ENCODE peak calls at places on chromosomes 6 and 20, in nine cellular contexts. One of them, this sample, is unnamed.

GRCh38 chr6:35663001-35663400 is 25.7 kb downstream of the FKBP5 start:
- DNase-seq in left ventricle myocardium inferior: no peak
- DNase-seq in tibial artery: no peak
- DNase-seq in WERI-Rb-1: peak; percentile 75
- DNase-seq in WTC11: no peak
- DNase-seq in CD4-positive, alpha-beta T cell: no peak
- DNase-seq in psoas muscle: peak; percentile 45
- DNase-seq in astrocyte of the cerebellum: no peak
- DNase-seq in PC-3: no peak
- DNase-seq in this sample: no peak

GRCh38 chr6:17679726-17680125 is 27.0 kb downstream of the NUP153 start:
- DNase-seq in left ventricle myocardium inferior: no peak
- DNase-seq in tibial artery: no peak
- DNase-seq in WERI-Rb-1: no peak
- DNase-seq in WTC11: peak; percentile 20
- DNase-seq in CD4-positive, alpha-beta T cell: no peak
- DNase-seq in psoas muscle: no peak
- DNase-seq in astrocyte of the cerebellum: no peak
- DNase-seq in PC-3: no peak
- DNase-seq in this sample: no peak

GRCh38 chr20:24470782-24471582 is 1.6 kb downstream of the SYNDIG1 start:
- DNase-seq in left ventricle myocardium inferior: no peak
- DNase-seq in tibial artery: no peak
- DNase-seq in WERI-Rb-1: peak; percentile 67
- DNase-seq in WTC11: peak; percentile 52
- DNase-seq in CD4-positive, alpha-beta T cell: no peak
- DNase-seq in psoas muscle: no peak
- DNase-seq in astrocyte of the cerebellum: no peak
- DNase-seq in PC-3: no peak
- DNase-seq in this sample: no peak

GRCh38 chr20:64101731-64102621 is 5.4 kb downstream of the NPBWR2 start:
- DNase-seq in left ventricle myocardium inferior: peak; percentile 33
- DNase-seq in tibial artery: no peak
- DNase-seq in WERI-Rb-1: peak; percentile 53
- DNase-seq in WTC11: peak; percentile 79
- DNase-seq in CD4-positive, alpha-beta T cell: peak; percentile 66
- DNase-seq in psoas muscle: peak; percentile 63
- DNase-seq in astrocyte of the cerebellum: no peak
- DNase-seq in PC-3: peak; percentile 59
- DNase-seq in this sample: peak; percentile 71

GRCh38 chr20:11891827-11892521 is 25.7 kb upstream of the BTBD3 start:
- DNase-seq in left ventricle myocardium inferior: peak; percentile 58
- DNase-seq in tibial artery: no peak
- DNase-seq in WERI-Rb-1: peak; percentile 58
- DNase-seq in WTC11: peak; percentile 77
- DNase-seq in CD4-positive, alpha-beta T cell: peak; percentile 5
- DNase-seq in psoas muscle: no peak
- DNase-seq in astrocyte of the cerebellum: peak; percentile 22
- DNase-seq in PC-3: peak; percentile 87
- DNase-seq in this sample: no peak

GRCh38 chr20:19540401-19540800 is 217.7 kb upstream of the RIN2 start:
- DNase-seq in left ventricle myocardium inferior: no peak
- DNase-seq in tibial artery: no peak
- DNase-seq in WERI-Rb-1: no peak
- DNase-seq in WTC11: no peak
- DNase-seq in CD4-positive, alpha-beta T cell: no peak
- DNase-seq in psoas muscle: no peak
- DNase-seq in astrocyte of the cerebellum: no peak
- DNase-seq in PC-3: no peak
- DNase-seq in this sample: no peak

GRCh38 chr6:88365656-88366055 is 199.5 kb upstream of the CNR1 start:
- DNase-seq in left ventricle myocardium inferior: no peak
- DNase-seq in tibial artery: no peak
- DNase-seq in WERI-Rb-1: no peak
- DNase-seq in WTC11: no peak
- DNase-seq in CD4-positive, alpha-beta T cell: no peak
- DNase-seq in psoas muscle: no peak
- DNase-seq in astrocyte of the cerebellum: no peak
- DNase-seq in PC-3: no peak
- DNase-seq in this sample: no peak

GRCh38 chr20:34638532-34638931 is 38.4 kb downstream of the PIGU start:
- DNase-seq in left ventricle myocardium inferior: no peak
- DNase-seq in tibial artery: no peak
- DNase-seq in WERI-Rb-1: no peak
- DNase-seq in WTC11: no peak
- DNase-seq in CD4-positive, alpha-beta T cell: no peak
- DNase-seq in psoas muscle: no peak
- DNase-seq in astrocyte of the cerebellum: no peak
- DNase-seq in PC-3: peak; percentile 0
- DNase-seq in this sample: no peak

GRCh38 chr20:38940644-38941043 is 14.4 kb downstream of the FAM83D start:
- DNase-seq in left ventricle myocardium inferior: no peak
- DNase-seq in tibial artery: no peak
- DNase-seq in WERI-Rb-1: no peak
- DNase-seq in WTC11: no peak
- DNase-seq in CD4-positive, alpha-beta T cell: no peak
- DNase-seq in psoas muscle: no peak
- DNase-seq in astrocyte of the cerebellum: no peak
- DNase-seq in PC-3: no peak
- DNase-seq in this sample: no peak

GRCh38 chr6:36862848-36863382 is 11.7 kb downstream of the PPIL1 start:
- DNase-seq in left ventricle myocardium inferior: no peak
- DNase-seq in tibial artery: no peak
- DNase-seq in WERI-Rb-1: no peak
- DNase-seq in WTC11: no peak
- DNase-seq in CD4-positive, alpha-beta T cell: no peak
- DNase-seq in psoas muscle: no peak
- DNase-seq in astrocyte of the cerebellum: no peak
- DNase-seq in PC-3: no peak
- DNase-seq in this sample: no peak

GRCh38 chr6:165119231-165120020 is 190.0 kb downstream of the C6orf118 start:
- DNase-seq in left ventricle myocardium inferior: no peak
- DNase-seq in tibial artery: no peak
- DNase-seq in WERI-Rb-1: no peak
- DNase-seq in WTC11: no peak
- DNase-seq in CD4-positive, alpha-beta T cell: no peak
- DNase-seq in psoas muscle: no peak
- DNase-seq in astrocyte of the cerebellum: no peak
- DNase-seq in PC-3: peak; percentile 76
- DNase-seq in this sample: no peak

GRCh38 chr6:151671195-151671594 is 136.3 kb upstream of the ESR1 start:
- DNase-seq in left ventricle myocardium inferior: no peak
- DNase-seq in tibial artery: no peak
- DNase-seq in WERI-Rb-1: no peak
- DNase-seq in WTC11: no peak
- DNase-seq in CD4-positive, alpha-beta T cell: no peak
- DNase-seq in psoas muscle: no peak
- DNase-seq in astrocyte of the cerebellum: no peak
- DNase-seq in PC-3: no peak
- DNase-seq in this sample: no peak

GRCh38 chr6:20237677-20238460 is 25.6 kb upstream of the MBOAT1 start:
- DNase-seq in left ventricle myocardium inferior: no peak
- DNase-seq in tibial artery: no peak
- DNase-seq in WERI-Rb-1: no peak
- DNase-seq in WTC11: no peak
- DNase-seq in CD4-positive, alpha-beta T cell: no peak
- DNase-seq in psoas muscle: no peak
- DNase-seq in astrocyte of the cerebellum: no peak
- DNase-seq in PC-3: peak; percentile 65
- DNase-seq in this sample: no peak

GRCh38 chr6:65935412-65935811 is 228.4 kb upstream of the EYS start:
- DNase-seq in left ventricle myocardium inferior: no peak
- DNase-seq in tibial artery: no peak
- DNase-seq in WERI-Rb-1: no peak
- DNase-seq in WTC11: no peak
- DNase-seq in CD4-positive, alpha-beta T cell: no peak
- DNase-seq in psoas muscle: no peak
- DNase-seq in astrocyte of the cerebellum: no peak
- DNase-seq in PC-3: no peak
- DNase-seq in this sample: no peak

GRCh38 chr6:42380208-42380979 is 71.3 kb downstream of the TRERF1 start:
- DNase-seq in left ventricle myocardium inferior: no peak
- DNase-seq in tibial artery: no peak
- DNase-seq in WERI-Rb-1: no peak
- DNase-seq in WTC11: no peak
- DNase-seq in CD4-positive, alpha-beta T cell: no peak
- DNase-seq in psoas muscle: no peak
- DNase-seq in astrocyte of the cerebellum: no peak
- DNase-seq in PC-3: no peak
- DNase-seq in this sample: no peak
- TF ChIP-seq CTCF in left ventricle myocardium inferior: no peak
- TF ChIP-seq CTCF in tibial artery: no peak
- TF ChIP-seq CTCF in WERI-Rb-1: no peak
- TF ChIP-seq CTCF in WTC11: no peak
- TF ChIP-seq CTCF in CD4-positive, alpha-beta T cell: no peak
- TF ChIP-seq CTCF in psoas muscle: no peak
- TF ChIP-seq CTCF in astrocyte of the cerebellum: no peak
- TF ChIP-seq CTCF in PC-3: no peak
- TF ChIP-seq CTCF in this sample: no peak

GRCh38 chr6:8991844-8992243 is 556.5 kb upstream of the SLC35B3 start:
- DNase-seq in left ventricle myocardium inferior: no peak
- DNase-seq in tibial artery: no peak
- DNase-seq in WERI-Rb-1: no peak
- DNase-seq in WTC11: no peak
- DNase-seq in CD4-positive, alpha-beta T cell: no peak
- DNase-seq in psoas muscle: no peak
- DNase-seq in astrocyte of the cerebellum: no peak
- DNase-seq in PC-3: no peak
- DNase-seq in this sample: no peak
- TF ChIP-seq CTCF in left ventricle myocardium inferior: no peak
- TF ChIP-seq CTCF in tibial artery: no peak
- TF ChIP-seq CTCF in WERI-Rb-1: no peak
- TF ChIP-seq CTCF in WTC11: no peak
- TF ChIP-seq CTCF in CD4-positive, alpha-beta T cell: no peak
- TF ChIP-seq CTCF in psoas muscle: no peak
- TF ChIP-seq CTCF in astrocyte of the cerebellum: no peak
- TF ChIP-seq CTCF in PC-3: no peak
- TF ChIP-seq CTCF in this sample: no peak

GRCh38 chr20:49320460-49320859 is 42.6 kb upstream of the ZNFX1 start:
- DNase-seq in left ventricle myocardium inferior: no peak
- DNase-seq in tibial artery: no peak
- DNase-seq in WERI-Rb-1: peak; percentile 55
- DNase-seq in WTC11: peak; percentile 57
- DNase-seq in CD4-positive, alpha-beta T cell: no peak
- DNase-seq in psoas muscle: no peak
- DNase-seq in astrocyte of the cerebellum: no peak
- DNase-seq in PC-3: peak; percentile 72
- DNase-seq in this sample: no peak

GRCh38 chr20:49319204-49319809 is 41.5 kb upstream of the ZNFX1 start:
- DNase-seq in left ventricle myocardium inferior: no peak
- DNase-seq in tibial artery: no peak
- DNase-seq in WERI-Rb-1: no peak
- DNase-seq in WTC11: peak; percentile 34
- DNase-seq in CD4-positive, alpha-beta T cell: no peak
- DNase-seq in psoas muscle: no peak
- DNase-seq in astrocyte of the cerebellum: no peak
- DNase-seq in PC-3: no peak
- DNase-seq in this sample: no peak

GRCh38 chr20:49324306-49324705 is 46.4 kb upstream of the ZNFX1 start:
- DNase-seq in left ventricle myocardium inferior: no peak
- DNase-seq in tibial artery: no peak
- DNase-seq in WERI-Rb-1: no peak
- DNase-seq in WTC11: no peak
- DNase-seq in CD4-positive, alpha-beta T cell: no peak
- DNase-seq in psoas muscle: no peak
- DNase-seq in astrocyte of the cerebellum: no peak
- DNase-seq in PC-3: no peak
- DNase-seq in this sample: no peak

GRCh38 chr20:49325981-49326380 is 48.1 kb upstream of the ZNFX1 start:
- DNase-seq in left ventricle myocardium inferior: no peak
- DNase-seq in tibial artery: no peak
- DNase-seq in WERI-Rb-1: no peak
- DNase-seq in WTC11: no peak
- DNase-seq in CD4-positive, alpha-beta T cell: no peak
- DNase-seq in psoas muscle: no peak
- DNase-seq in astrocyte of the cerebellum: no peak
- DNase-seq in PC-3: no peak
- DNase-seq in this sample: no peak

DNA sequence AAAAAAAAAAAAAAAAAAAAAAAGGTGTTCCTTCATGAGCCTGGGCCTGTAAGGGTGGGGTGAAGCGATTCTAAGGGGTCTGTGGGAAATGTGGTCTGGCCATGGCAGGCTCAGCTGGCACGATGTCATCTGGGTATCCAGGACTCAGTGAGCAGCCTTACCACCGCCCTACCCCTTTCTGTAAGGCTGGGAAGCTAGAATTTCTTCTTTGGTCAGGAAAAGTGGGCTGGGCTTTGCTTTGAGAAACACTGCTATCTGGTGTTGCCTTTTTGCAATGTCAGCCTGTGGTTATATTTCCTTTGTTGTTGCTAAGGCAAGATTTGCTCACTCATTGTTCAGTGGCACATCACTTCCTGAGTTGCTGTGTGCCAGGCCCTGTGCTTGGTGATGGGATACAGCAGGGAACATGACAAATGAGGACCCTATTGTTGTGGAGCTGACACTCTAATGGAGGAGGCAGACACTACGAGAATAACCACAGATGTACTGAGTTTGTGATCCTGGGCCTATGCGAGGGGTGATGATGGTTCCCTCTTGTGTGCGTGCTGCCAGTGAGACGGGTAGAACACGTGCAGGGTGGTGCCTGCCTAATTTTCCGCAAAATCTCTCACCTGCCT is 45.9 kb upstream of the ZNFX1 start:
- DNase-seq in left ventricle myocardium inferior: no peak
- DNase-seq in tibial artery: no peak
- DNase-seq in WERI-Rb-1: no peak
- DNase-seq in WTC11: no peak
- DNase-seq in CD4-positive, alpha-beta T cell: no peak
- DNase-seq in psoas muscle: no peak
- DNase-seq in astrocyte of the cerebellum: peak; percentile 64
- DNase-seq in PC-3: peak; percentile 87
- DNase-seq in this sample: no peak
- TF ChIP-seq CTCF in left ventricle myocardium inferior: no peak
- TF ChIP-seq CTCF in tibial artery: peak; percentile 12
- TF ChIP-seq CTCF in WERI-Rb-1: peak; percentile 44
- TF ChIP-seq CTCF in WTC11: no peak
- TF ChIP-seq CTCF in CD4-positive, alpha-beta T cell: peak; percentile 26
- TF ChIP-seq CTCF in psoas muscle: no peak
- TF ChIP-seq CTCF in astrocyte of the cerebellum: peak; percentile 56
- TF ChIP-seq CTCF in PC-3: peak; percentile 69
- TF ChIP-seq CTCF in this sample: peak; percentile 32

DNA sequence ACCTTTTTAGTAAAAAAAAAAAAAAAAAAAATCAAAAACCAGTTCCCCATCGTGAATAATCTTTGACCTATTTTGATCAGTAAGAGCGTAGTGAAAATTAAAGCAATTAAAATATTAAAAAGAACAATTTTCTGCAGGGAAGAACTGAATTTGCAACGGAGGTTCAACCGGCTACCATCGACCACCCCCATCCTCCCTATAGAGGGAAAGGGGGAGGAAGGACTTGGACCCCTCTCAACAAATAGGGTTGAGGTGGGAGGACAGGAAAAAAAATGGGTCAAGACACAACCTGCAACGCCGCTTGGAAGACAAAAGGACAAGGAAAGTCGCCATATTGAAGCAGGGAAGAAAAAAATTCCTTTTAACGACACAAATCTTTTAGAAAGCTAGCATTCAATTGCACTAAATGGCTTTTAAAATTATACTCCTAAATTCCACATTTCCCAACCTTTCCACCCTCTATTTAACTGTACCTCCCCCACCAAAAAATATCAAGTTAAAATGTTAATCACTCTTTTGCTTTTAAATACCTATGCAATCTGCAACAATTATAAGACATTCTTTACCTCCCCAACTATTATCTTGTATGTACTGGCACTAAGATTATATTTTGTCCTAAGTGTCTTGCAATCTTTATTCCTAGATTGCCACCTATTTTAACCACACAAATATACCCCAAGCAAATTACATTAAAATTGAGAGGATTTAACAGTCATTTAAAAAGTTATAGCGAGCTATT is 1.7 kb downstream of the PPP1R10 start:
- DNase-seq in left ventricle myocardium inferior: no peak
- DNase-seq in tibial artery: peak; percentile 64
- DNase-seq in WERI-Rb-1: peak; percentile 63
- DNase-seq in WTC11: no peak
- DNase-seq in CD4-positive, alpha-beta T cell: peak; percentile 17
- DNase-seq in psoas muscle: no peak
- DNase-seq in astrocyte of the cerebellum: peak; percentile 91
- DNase-seq in PC-3: peak; percentile 65
- DNase-seq in this sample: peak; percentile 34
- TF ChIP-seq CTCF in left ventricle myocardium inferior: no peak
- TF ChIP-seq CTCF in tibial artery: no peak
- TF ChIP-seq CTCF in WERI-Rb-1: no peak
- TF ChIP-seq CTCF in WTC11: no peak
- TF ChIP-seq CTCF in CD4-positive, alpha-beta T cell: no peak
- TF ChIP-seq CTCF in psoas muscle: no peak
- TF ChIP-seq CTCF in astrocyte of the cerebellum: no peak
- TF ChIP-seq CTCF in PC-3: no peak
- TF ChIP-seq CTCF in this sample: no peak

This sample was measured in natural killer cell.